ENCODE peak calls at places on chromosome 21, in six cellular contexts. U is Calu3, C is heart right ventricle, J is progenitor cell of endocrine pancreas, B is NCI-H1694, T is GDM1. Q is an unnamed sample.

GRCh38 chr21:42013338-42013737 is 3.2 kb upstream of the ZBTB21 start:
- DNase-seq in C (no peak), T (no peak), U (no peak), J (no peak), B (no peak), Q (no peak)

GRCh38 chr21:17925900-17926299 is 106.7 kb upstream of the C21orf91 start:
- DNase-seq in T (no peak), C (peak), J (no peak), U (peak), B (peak), Q (no peak)

GRCh38 chr21:45573452-45574035 is 31.3 kb upstream of the SLC19A1 start:
- DNase-seq in B (no peak), T (no peak), C (no peak), J (no peak), U (no peak), Q (no peak)

GRCh38 chr21:38380391-38381137 is 117.7 kb downstream of the ERG start:
- DNase-seq in B (peak), C (no peak), U (no peak), T (no peak), J (no peak), Q (no peak)

GRCh38 chr21:21101911-21102310 is 103.7 kb downstream of the NCAM2 start:
- DNase-seq in T (peak), U (no peak), B (peak), C (no peak), J (no peak), Q (no peak)

GRCh38 chr21:44760376-44760775 is 41.2 kb downstream of the UBE2G2 start:
- DNase-seq in U (no peak), B (no peak), J (no peak), T (no peak), C (no peak), Q (no peak)

GRCh38 chr21:25579402-25580016 is 27.8 kb downstream of the MRPL39 start:
- DNase-seq in J (no peak), B (no peak), U (no peak), C (no peak), T (no peak), Q (no peak)

GRCh38 chr21:38760017-38760761 is 45.5 kb upstream of the ETS2 start:
- DNase-seq in U (no peak), J (no peak), T (no peak), B (no peak), C (no peak), Q (no peak)

GRCh38 chr21:16492356-16492755 is 762.6 kb downstream of the USP25 start:
- DNase-seq in U (no peak), T (no peak), C (no peak), B (no peak), J (no peak), Q (no peak)

GRCh38 chr21:45544449-45545235 is 2.4 kb upstream of the SLC19A1 start:
- DNase-seq in T (no peak), U (no peak), B (no peak), C (peak), J (no peak), Q (no peak)

GRCh38 chr21:41112740-41113692 is 54.9 kb upstream of the BACE2 start:
- DNase-seq in J (no peak), B (no peak), C (peak), U (no peak), T (peak), Q (peak)

GRCh38 chr21:27505516-27505915 is 538.6 kb upstream of the ADAMTS5 start:
- DNase-seq in T (no peak), J (no peak), U (no peak), C (no peak), B (no peak), Q (no peak)

Q was measured in mucosa of gallbladder.